ENCODE peak calls at places on chromosomes 2 and 18, in seven cellular contexts. M is right lobe of liver, T is tibial nerve, U is suprapubic skin, X is vagina, C is IMR-90, E is ovary. G is an unnamed sample.

GRCh38 chr2:134392689-134393476 is 139.0 kb downstream of the MGAT5 start:
- DNase-seq in M (no peak), T (no peak), U (no peak), X (no peak), C (peak), E (peak), G (no peak)

GRCh38 chr2:203759692-203760365 is 53.4 kb downstream of the CD28 start:
- DNase-seq in M (no peak), T (no peak), U (no peak), X (no peak), C (peak), E (no peak), G (no peak)

GRCh38 chr2:200308421-200309295 is 2.2 kb downstream of the SPATS2L start:
- DNase-seq in M (no peak), T (no peak), U (no peak), X (no peak), C (peak), E (no peak), G (no peak)

GRCh38 chr18:30280861-30281470 is 761.6 kb downstream of the DSC3 start:
- DNase-seq in M (no peak), T (no peak), U (no peak), X (no peak), C (peak), E (no peak), G (no peak)

GRCh38 chr2:183665403-183665802 is 541.2 kb downstream of the NUP35 start:
- DNase-seq in M (no peak), T (no peak), U (no peak), X (no peak), C (no peak), E (no peak), G (no peak)

GRCh38 chr18:21656402-21656801 is 44.3 kb downstream of the SNRPD1 start:
- DNase-seq in M (no peak), T (no peak), U (no peak), X (no peak), C (peak), E (no peak), G (no peak)

GRCh38 chr2:59449264-59449663 is 1104.2 kb downstream of the BCL11A start:
- DNase-seq in M (no peak), T (no peak), U (no peak), X (no peak), C (no peak), E (no peak), G (no peak)

GRCh38 chr2:195898505-195898904 is 170.1 kb downstream of the DNAH7 start:
- DNase-seq in M (no peak), T (peak), U (peak), X (no peak), C (peak), E (peak), G (peak)

GRCh38 chr2:39139511-39140237 is 18.8 kb upstream of the SOS1 start:
- DNase-seq in M (no peak), T (no peak), U (no peak), X (no peak), C (no peak), E (no peak), G (no peak)

GRCh38 chr2:75100011-75100680 is 99.2 kb downstream of the TACR1 start:
- DNase-seq in M (no peak), T (no peak), U (no peak), X (no peak), C (peak), E (no peak), G (no peak)

GRCh38 chr2:198375073-198375430 is 570.7 kb downstream of the PLCL1 start:
- DNase-seq in M (no peak), T (no peak), U (no peak), X (no peak), C (no peak), E (no peak), G (no peak)

GRCh38 chr2:179532890-179533289 is 268.3 kb upstream of the SESTD1 start:
- DNase-seq in M (no peak), T (no peak), U (no peak), X (no peak), C (no peak), E (no peak), G (no peak)

GRCh38 chr18:40356153-40356552 is 1598.9 kb upstream of the PIK3C3 start:
- DNase-seq in M (no peak), T (no peak), U (no peak), X (no peak), C (no peak), E (no peak), G (no peak)

GRCh38 chr2:10810175-10811161 is 2.1 kb downstream of the PDIA6 start:
- DNase-seq in M (no peak), T (no peak), U (no peak), X (no peak), C (peak), E (no peak), G (peak)

GRCh38 chr2:10813085-10813748 is 632 bp upstream of the PDIA6 start:
- DNase-seq in M (no peak), T (no peak), U (no peak), X (no peak), C (peak), E (no peak), G (peak)

GRCh38 chr2:10811552-10811951 is 1.0 kb downstream of the PDIA6 start:
- DNase-seq in M (no peak), T (no peak), U (no peak), X (no peak), C (no peak), E (no peak), G (peak)

GRCh38 chr2:10814142-10814541 is 1.6 kb upstream of the PDIA6 start:
- DNase-seq in M (no peak), T (no peak), U (no peak), X (no peak), C (no peak), E (no peak), G (peak)

GRCh38 chr2:10812362-10813084 is at the start of gene PDIA6:
- DNase-seq in M (peak), T (peak), U (peak), X (peak), C (peak), E (peak), G (peak)
- TF ChIP-seq POLR2A in M (peak), T (peak), U (no peak), X (peak), C (peak), E (peak), G (no peak)

DNA sequence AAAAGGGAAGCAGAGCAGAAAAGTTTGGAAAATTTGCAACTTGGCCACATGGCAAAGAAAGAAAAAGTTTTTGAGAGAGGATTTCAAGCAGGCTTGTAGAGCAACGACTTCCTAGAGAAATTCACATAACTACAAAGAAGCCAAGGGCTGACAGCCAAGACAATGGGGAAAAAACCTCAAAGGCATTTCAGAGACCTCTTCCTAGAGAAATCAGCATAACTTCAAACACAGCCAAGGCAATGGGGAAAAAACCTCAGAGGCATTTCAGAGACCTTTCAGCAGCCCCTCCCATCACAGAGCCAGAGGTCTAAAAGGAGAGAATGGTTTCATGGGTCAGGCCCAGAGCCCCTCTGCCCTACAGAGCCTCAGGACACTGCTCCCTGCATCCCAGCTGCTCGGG is 7.2 kb downstream of the ADI1 start:
- DNase-seq in M (peak), T (no peak), U (no peak), X (no peak), C (no peak), E (no peak), G (no peak)
- H3K27ac ChIP-seq in M (no peak), T (no peak), U (no peak), X (no peak), C (no peak), E (no peak), G (no peak)

DNA sequence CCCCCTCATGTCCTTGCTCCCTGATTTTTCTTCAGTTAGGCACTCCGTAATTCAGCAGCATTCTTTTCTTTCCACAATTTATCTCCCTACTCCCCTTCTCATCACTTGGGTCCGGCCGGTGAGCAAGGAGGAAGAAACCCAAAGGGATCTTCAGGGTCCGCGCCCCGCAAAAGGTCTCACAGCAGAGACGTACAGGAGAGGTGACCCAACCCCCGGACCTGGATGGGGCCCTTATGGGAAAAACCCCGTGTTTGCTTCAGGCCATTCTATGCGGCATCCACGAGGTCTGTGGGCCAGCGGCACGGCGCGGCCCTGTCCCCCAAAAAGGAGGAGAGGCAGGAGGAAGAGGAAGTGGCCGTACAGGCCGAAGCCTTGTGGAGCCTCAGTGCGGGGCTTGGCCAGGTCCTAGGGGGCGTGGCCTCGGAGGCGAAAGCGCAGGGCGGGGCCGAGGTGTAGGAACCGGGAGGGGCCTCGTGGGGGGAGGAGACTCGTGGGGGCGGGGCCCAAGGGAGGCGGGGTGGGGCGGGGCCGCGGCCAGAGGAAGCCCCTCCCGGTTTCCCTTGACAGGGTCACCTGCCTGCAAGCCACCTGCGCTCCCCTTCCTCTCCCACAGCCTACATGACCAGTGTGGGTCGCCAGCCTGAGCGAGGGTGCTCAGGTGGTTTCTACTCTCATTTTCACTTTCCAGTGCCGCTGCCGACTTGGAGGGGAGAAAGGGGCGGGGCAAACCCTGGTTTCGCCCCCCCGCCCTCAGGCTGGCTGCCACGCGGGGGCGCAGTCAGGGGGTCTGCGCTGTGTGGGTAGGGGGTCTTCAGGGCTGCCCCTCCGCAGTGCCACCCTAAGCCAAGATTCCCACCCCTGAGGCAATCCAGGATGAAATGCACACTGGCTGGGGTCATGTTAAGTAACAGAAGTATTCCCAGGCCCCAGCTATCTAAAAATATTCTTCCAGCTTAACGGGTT is 156.4 kb upstream of the XPO1 start:
- DNase-seq in M (peak), T (peak), U (peak), X (peak), C (peak), E (peak), G (peak)
- TF ChIP-seq POLR2A in M (peak), T (peak), U (no peak), X (peak), C (no peak), E (peak), G (peak)

DNA sequence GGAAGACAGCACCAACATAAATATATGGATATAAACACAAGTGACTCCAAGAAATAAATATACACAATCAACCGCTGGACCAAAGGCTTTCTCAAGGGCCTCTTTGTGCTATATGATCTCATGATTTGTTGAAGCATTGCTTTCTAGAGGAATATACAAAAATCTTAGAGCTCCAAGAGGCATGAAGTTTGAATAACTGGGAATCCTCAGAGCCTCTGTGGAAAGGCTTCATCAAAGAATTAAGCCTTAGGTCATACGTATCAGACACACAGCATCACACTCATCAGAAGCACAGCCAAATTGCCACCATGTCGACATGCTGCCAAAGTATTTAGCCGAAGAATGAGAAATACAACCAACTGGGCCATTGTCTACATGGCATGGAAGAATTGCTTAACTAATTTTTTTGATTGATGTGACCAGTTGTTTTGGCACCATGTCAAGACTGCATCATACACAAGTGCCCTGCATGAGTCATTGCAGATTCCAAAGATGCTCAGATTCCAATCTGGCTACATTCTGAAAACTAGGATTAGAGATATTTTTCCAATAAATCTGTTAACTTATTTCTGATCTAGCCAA is 860.6 kb upstream of the ZEB2 start:
- DNase-seq in M (no peak), T (no peak), U (no peak), X (no peak), C (peak), E (no peak), G (no peak)
- H3K27ac ChIP-seq in M (no peak), T (no peak), U (no peak), X (no peak), C (no peak), E (no peak), G (no peak)

DNA sequence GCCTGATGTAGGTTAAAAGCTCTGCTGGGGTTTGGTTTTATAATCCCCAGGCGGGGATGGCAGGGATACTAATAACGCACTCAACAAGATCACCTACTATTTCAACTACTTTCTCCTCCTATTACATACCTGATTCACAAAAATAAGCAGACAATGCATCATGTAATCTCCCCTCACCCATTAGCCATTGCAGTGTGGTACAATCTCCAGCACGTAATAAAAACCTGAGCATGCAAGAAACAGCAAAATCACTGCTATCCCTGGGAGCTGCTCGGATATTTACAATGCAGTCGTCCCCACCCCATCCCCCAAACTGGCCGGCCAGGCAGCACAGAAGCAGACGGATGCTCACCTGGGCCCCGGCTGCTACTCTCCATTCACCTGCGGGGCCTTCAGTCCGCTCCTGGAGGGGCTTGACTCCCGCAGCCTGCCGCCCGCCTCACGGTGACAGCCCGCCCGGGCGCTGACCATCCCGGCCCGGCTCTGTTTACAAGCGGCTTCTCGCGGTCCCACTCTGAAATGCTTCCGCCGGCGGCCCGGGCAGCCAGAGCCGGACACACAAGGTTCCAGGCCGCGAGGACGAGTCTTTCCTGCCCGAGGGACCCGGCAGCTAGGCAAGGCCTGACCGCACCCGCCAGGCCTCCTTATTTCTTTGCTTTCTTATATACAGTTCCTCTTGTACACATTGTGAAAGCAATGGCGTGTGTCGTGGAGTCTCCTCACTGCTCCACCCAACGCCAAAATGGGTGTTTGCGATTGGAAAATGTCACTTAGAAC is at the start of gene PLEKHM3:
- DNase-seq in M (peak), T (peak), U (peak), X (no peak), C (peak), E (peak), G (peak)
- TF ChIP-seq POLR2A in M (peak), T (no peak), U (no peak), X (no peak), C (no peak), E (peak), G (peak)

GRCh38 chr2:224027070-224027469 is 12.0 kb downstream of the SERPINE2 start:
- DNase-seq in M (no peak), T (no peak), U (no peak), X (peak), C (no peak), E (no peak), G (no peak)

GRCh38 chr2:224025874-224026273 is 13.2 kb downstream of the SERPINE2 start:
- DNase-seq in M (no peak), T (no peak), U (no peak), X (no peak), C (no peak), E (no peak), G (no peak)

GRCh38 chr2:224031358-224031970 is 7.6 kb downstream of the SERPINE2 start:
- DNase-seq in M (no peak), T (no peak), U (no peak), X (no peak), C (no peak), E (no peak), G (no peak)

GRCh38 chr2:224029876-224030275 is 9.2 kb downstream of the SERPINE2 start:
- DNase-seq in M (no peak), T (no peak), U (no peak), X (no peak), C (no peak), E (no peak), G (no peak)

DNA sequence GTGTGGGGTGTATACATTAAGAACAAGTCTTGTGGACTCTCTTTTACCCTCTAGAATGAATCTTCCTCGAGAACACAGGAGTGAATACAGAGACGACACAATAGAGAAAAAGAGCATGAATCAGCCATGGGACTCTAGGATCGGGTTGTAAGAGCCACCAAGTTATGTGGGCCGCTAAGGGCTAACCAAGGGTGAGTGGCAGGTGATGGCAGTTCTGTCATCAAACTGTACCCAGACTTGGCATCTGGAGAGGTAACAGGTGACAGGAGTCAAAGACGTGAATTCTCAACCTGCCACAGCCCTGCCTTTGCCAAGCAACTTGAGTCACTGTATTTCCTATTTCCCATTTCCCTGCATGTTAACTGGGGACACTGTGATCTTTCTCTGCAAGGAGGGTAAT is 11.2 kb downstream of the SERPINE2 start:
- DNase-seq in M (no peak), T (no peak), U (no peak), X (no peak), C (no peak), E (no peak), G (no peak)
- H3K27ac ChIP-seq in M (no peak), T (no peak), U (no peak), X (no peak), C (no peak), E (no peak), G (no peak)

DNA sequence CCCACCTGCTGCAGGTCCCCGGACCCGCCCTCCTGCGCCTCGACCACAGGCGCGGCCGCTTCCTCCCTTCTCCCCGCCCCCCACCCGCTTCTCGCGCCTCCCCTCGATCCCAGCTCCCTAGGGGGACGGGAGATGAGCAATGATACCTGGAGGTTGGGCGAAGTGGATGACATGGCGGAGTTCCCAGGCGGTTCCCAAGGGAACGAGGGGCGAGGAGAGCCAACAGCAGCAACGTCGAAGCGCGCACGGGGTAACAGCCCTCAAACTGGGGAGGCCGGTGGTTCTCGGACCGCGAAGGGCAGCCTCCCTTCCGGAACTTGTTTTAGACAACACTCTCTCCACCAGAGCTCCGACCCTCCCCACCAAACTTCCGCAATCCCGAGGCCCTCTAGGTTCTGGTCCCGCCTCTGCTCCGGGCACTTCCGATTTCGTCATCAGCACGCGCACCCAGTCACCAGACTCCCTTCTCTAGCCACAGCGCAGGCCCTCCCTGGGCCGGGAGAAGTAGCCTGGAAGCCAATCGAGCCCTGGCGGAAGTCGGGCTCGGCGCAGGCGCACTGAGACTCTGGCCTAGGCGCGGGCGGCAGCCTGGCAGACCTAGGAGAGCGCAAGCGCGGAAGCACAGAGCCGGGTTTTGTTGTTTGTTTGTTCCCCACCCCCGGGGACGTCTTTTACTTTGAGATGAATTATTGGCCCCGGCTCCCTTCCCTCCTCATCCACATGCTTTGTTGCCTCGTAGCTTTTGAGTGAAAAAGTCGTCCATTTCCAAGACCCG is at the start of gene VPS4B:
- DNase-seq in M (peak), T (peak), U (peak), X (peak), C (peak), E (peak), G (peak)
- TF ChIP-seq POLR2A in M (peak), T (peak), U (no peak), X (peak), C (peak), E (peak), G (peak)

DNA sequence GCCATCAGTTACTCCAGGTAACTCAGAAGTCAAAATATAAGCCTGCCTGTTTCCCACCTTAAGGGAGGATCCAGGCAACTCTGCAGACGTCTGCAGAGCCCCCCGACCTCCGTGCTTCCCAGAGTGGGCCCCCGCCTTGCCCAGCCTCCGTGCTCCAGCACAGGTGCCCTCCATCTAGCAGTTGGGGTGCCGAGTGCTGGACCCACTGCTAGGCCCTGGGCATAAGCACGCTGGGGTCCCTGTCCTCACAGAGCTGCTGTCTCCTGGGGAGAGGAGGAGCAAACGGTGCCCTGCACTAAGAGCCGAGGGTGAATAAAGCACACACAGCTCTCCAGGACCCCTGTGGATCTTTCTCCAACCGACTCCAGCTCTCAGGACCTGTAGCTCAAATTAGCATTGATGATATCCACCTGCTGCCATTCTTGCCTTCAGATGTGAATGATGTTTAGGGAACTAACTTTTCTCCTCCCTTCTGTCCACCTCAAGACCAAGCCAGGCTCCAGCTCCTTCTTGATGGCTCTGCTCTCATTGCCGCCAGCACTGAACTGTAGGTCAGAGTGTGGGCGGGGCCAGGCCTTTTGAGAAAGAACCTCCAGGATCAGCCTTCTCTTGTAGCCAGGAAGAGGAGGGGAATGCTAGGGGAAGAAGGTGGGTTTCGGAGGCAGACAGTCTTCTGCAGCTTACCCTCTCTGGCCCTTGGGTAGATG is 121.2 kb downstream of the SMAD7 start:
- DNase-seq in M (peak), T (no peak), U (no peak), X (peak), C (no peak), E (no peak), G (peak)
- H3K27ac ChIP-seq in M (no peak), T (no peak), U (no peak), X (peak), C (no peak), E (no peak), G (no peak)